ENCODE peak calls at places on chromosomes 16 and 17, in six cellular contexts. S is upper lobe of right lung, U is RWPE1, G is left ventricle myocardium inferior, K is GM23338, Z is body of pancreas. T is an unnamed sample.

GRCh38 chr16:50735629-50736122 is 6.2 kb upstream of the CYLD start:
- DNase-seq in G (no peak), Z (no peak), K (no peak), S (no peak), U (no peak), T (no peak)

GRCh38 chr16:726438-727290 is at the start of the genes CCDC78 and HAGHL:
- DNase-seq in Z (peak; percentile 54), G (peak; percentile 67), K (peak; percentile 82), S (peak; percentile 82), U (no peak), T (peak; percentile 39)

GRCh38 chr17:78884148-78884870 is 18.7 kb downstream of the CEP295NL start:
- DNase-seq in U (no peak), Z (no peak), S (no peak), K (peak; percentile 31), G (no peak), T (no peak)

GRCh38 chr16:592518-593306 is 2.8 kb downstream of the RAB40C start:
- DNase-seq in K (no peak), U (peak; percentile 87), G (no peak), S (peak; percentile 90), Z (peak; percentile 79), T (peak; percentile 97)

GRCh38 chr16:5537347-5537746 is 439.8 kb upstream of the EEF2KMT start:
- DNase-seq in Z (no peak), K (no peak), S (no peak), G (no peak), U (no peak), T (no peak)

GRCh38 chr17:67322039-67322787 is 44.2 kb downstream of the PSMD12 start:
- DNase-seq in G (no peak), U (no peak), Z (no peak), S (no peak), K (peak; percentile 84), T (peak; percentile 47)

GRCh38 chr17:56754523-56755208 is 79.1 kb downstream of the C17orf67 start:
- DNase-seq in S (no peak), Z (no peak), K (peak; percentile 33), U (peak; percentile 9), G (no peak), T (peak; percentile 39)

GRCh38 chr16:57764341-57765159 is 29.0 kb downstream of the KATNB1 start:
- DNase-seq in Z (no peak), G (no peak), U (peak; percentile 92), S (no peak), K (peak; percentile 93), T (peak; percentile 88)

GRCh38 chr16:30112197-30113030 is 923 bp downstream of the GDPD3 start:
- DNase-seq in U (no peak), G (peak; percentile 62), K (peak; percentile 85), S (peak; percentile 81), Z (peak; percentile 51), T (peak; percentile 79)

GRCh38 chr16:89153848-89154271 is 17.7 kb upstream of the CDH15 start:
- DNase-seq in G (no peak), S (no peak), Z (no peak), K (no peak), U (peak; percentile 37), T (no peak)

GRCh38 chr17:33112763-33113162 is 121.1 kb downstream of the SPACA3 start:
- DNase-seq in K (peak; percentile 7), Z (no peak), S (no peak), G (no peak), U (peak; percentile 97), T (peak; percentile 88)

GRCh38 chr17:17944253-17944652 is 27.9 kb downstream of the TOM1L2 start:
- DNase-seq in S (no peak), Z (no peak), G (no peak), U (no peak), K (no peak), T (no peak)

GRCh38 chr16:76941091-76941490 is 249.9 kb upstream of the MON1B start:
- DNase-seq in U (no peak), G (no peak), S (no peak), K (no peak), Z (no peak), T (no peak)

GRCh38 chr17:6023452-6023851 is 46.7 kb upstream of the WSCD1 start:
- DNase-seq in K (no peak), U (no peak), Z (no peak), S (no peak), G (no peak), T (no peak)

GRCh38 chr16:55615071-55615470 is 40.7 kb upstream of the SLC6A2 start:
- DNase-seq in S (no peak), U (no peak), Z (no peak), G (no peak), K (no peak), T (no peak)

GRCh38 chr17:34095101-34095500 is 160.0 kb upstream of the CCL2 start:
- DNase-seq in Z (no peak), U (no peak), S (no peak), G (no peak), K (no peak), T (no peak)

GRCh38 chr16:12210925-12211869 is 234.7 kb downstream of the SNX29 start:
- DNase-seq in S (no peak), Z (no peak), K (no peak), U (no peak), G (no peak), T (no peak)

GRCh38 chr16:74232831-74233465 is 63.7 kb upstream of the PSMD7 start:
- DNase-seq in U (peak; percentile 26), Z (no peak), G (no peak), S (no peak), K (no peak), T (peak; percentile 14)

GRCh38 chr17:69103557-69104233 is 38.0 kb downstream of the ABCA6 start:
- DNase-seq in K (no peak), S (no peak), G (no peak), Z (peak; percentile 81), U (no peak), T (no peak)

DNA sequence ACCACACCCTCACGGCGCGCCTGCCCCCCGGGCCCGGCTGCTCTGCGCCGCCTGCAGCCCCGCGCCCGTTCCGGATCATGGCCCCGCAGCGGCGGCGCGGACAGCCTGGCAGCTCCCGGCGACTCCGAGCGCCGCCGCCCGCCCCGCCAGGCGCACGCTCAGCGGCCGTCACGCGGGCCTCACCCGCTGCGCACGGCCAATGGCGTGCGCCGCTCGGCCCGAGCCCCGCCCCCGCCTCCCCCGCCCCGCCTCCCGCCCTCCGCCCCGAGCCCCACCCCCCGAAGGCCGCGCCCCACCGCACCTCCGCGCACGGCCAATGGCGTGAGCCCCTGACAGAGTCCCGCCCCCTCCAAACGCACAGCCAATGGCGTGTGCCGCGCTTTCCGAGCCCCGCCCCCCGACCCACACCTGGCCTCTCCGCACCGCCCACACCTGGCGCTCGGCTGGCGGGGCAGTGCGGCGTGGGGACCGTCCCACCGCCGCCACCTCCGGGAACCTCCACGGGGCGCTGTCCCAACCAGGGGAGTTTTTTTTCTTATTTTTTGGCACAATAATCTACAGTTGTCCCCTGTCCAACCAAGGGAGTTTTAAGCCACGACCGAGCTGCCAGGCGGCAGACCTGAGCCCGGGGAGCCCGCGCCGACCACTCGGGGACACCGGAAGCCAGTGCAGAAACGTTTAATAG is at the start of gene PCYT2:
- DNase-seq in K (peak; percentile 97), U (peak; percentile 98), Z (peak; percentile 98), S (peak; percentile 97), G (peak; percentile 91), T (peak; percentile 89)
- TF ChIP-seq CTCF in K (peak; percentile 30), U (no peak), Z (peak; percentile 52), S (peak; percentile 28), G (peak; percentile 11), T (no peak)

GRCh38 chr16:64092284-64092683 is 1029.6 kb downstream of the CDH11 start:
- DNase-seq in S (no peak), Z (no peak), U (peak; percentile 15), G (no peak), K (peak; percentile 2), T (peak; percentile 47)

GRCh38 chr16:64088838-64089237 is 1033.0 kb downstream of the CDH11 start:
- DNase-seq in G (no peak), K (no peak), S (no peak), Z (no peak), U (no peak), T (no peak)

GRCh38 chr16:64090327-64090726 is 1031.5 kb downstream of the CDH11 start:
- DNase-seq in G (no peak), K (no peak), S (no peak), Z (no peak), U (no peak), T (no peak)

GRCh38 chr16:64085291-64085690 is 1036.6 kb downstream of the CDH11 start:
- DNase-seq in U (no peak), G (no peak), Z (no peak), K (no peak), S (no peak), T (no peak)

DNA sequence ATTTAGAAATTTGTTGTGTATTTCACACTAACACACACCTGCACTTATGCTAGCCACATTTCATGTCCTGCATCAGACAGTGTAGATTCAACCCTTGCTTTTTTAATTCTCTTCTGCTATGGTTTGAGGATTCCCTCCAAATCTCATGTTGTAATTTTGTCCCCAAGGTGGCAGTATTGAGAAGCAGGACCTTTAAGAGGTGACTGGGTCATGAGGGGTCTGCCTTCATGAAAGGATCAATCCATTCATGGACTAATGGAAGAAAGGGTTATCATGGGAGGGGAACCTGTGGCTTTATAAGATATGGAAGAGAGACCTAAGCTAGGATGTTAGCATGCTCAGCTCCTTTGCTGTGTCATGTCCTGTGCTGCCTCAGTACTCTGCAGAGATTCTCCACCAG is 1032.2 kb downstream of the CDH11 start:
- DNase-seq in K (peak; percentile 81), Z (no peak), S (no peak), U (no peak), G (no peak), T (peak; percentile 51)
- TF ChIP-seq CTCF in K (peak; percentile 79), Z (peak; percentile 38), S (peak; percentile 46), U (peak; percentile 41), G (peak; percentile 69), T (peak; percentile 64)

DNA sequence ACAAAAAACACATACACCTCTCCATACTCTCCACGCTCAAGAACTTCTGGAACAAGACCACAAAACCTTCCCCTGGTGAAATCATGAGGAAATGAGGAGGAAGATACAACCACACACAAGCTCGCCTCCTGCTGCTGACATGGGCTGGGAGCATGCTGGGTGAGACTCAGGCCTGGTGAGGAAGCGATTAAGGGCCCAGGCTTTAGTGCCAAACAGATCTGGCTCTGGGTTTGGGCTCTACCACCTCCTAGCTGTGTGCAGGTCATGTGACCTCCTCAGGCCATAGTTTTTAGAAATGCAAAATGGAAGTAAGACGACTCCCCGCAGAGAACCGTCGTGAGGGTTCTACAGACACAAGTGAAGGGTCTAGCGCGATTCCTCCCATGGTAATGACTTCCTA is 41.3 kb downstream of the VAC14 start:
- DNase-seq in Z (no peak), G (no peak), K (no peak), U (no peak), S (no peak), T (no peak)
- TF ChIP-seq CTCF in Z (no peak), G (no peak), K (peak; percentile 27), U (no peak), S (no peak), T (no peak)

DNA sequence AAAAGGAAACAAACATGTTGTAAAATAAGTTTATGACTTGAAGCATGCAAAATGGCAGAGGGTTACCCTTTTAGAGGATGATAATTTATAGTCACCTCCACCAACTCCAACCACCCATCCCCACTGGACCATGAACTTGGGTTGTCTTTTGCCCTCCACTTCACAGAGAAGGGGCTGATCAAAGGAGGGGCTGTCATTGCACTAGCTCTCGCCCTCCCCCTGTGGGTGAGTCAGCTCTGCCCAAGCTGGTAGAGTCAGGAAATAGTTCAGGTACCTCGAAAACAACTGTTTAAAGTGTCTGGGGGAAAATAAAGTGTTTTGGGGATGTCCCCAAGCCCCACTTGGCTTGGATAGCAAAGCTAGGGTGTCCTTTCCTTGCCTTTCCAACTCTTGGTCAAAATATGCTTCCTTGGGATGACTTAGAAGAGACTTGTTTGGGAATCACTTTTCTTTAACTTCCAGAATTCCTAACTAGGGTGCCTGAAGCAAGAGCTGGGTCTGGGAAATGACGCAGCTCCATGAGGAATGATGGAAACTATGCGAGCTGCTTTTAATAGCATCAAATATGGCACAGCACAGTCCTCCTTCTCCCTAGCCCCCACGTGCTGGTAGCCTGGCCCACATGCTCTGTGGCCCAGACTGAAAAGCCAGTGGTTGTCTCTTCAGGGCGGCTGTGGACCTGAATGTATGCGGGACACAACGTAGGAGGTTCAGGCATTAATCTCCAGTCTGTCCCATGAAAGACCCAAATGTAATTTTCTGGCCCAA is 40.7 kb downstream of the TBX4 start:
- DNase-seq in S (no peak), Z (no peak), U (no peak), G (no peak), K (no peak), T (no peak)
- TF ChIP-seq CTCF in S (no peak), Z (no peak), U (no peak), G (no peak), K (peak; percentile 26), T (no peak)